ENCODE peak calls at places on chromosomes 6 and 20, in nine cellular contexts. L, R, W, D, S, C, U, G and V are unnamed samples.

GRCh38 chr20:12166053-12166717 is 248.5 kb downstream of the BTBD3 start:
- DNase-seq in L (no peak), R (no peak), W (peak; percentile 83), D (peak; percentile 57), S (no peak), C (no peak), U (peak; percentile 33), G (no peak), V (peak; percentile 72)

GRCh38 chr20:22248052-22248667 is 336.2 kb downstream of the FOXA2 start:
- DNase-seq in L (no peak), R (no peak), W (peak; percentile 43), D (no peak), S (no peak), C (peak; percentile 57), U (no peak), G (no peak), V (no peak)

GRCh38 chr6:147060636-147061035 is 143.6 kb upstream of the STXBP5 start:
- DNase-seq in L (no peak), R (no peak), W (no peak), D (no peak), S (no peak), C (no peak), U (no peak), G (no peak), V (no peak)

GRCh38 chr6:106486236-106486635 is 125.7 kb downstream of the CRYBG1 start:
- DNase-seq in L (no peak), R (no peak), W (no peak), D (no peak), S (no peak), C (no peak), U (no peak), G (no peak), V (no peak)

GRCh38 chr6:10505529-10505928 is 15.6 kb upstream of the GCNT2 start:
- DNase-seq in L (no peak), R (no peak), W (no peak), D (no peak), S (no peak), C (no peak), U (no peak), G (no peak), V (no peak)

GRCh38 chr6:46948699-46949098 is 27.0 kb upstream of the ADGRF5 start:
- DNase-seq in L (no peak), R (no peak), W (no peak), D (peak; percentile 16), S (no peak), C (peak; percentile 18), U (no peak), G (no peak), V (no peak)

GRCh38 chr6:2353412-2354137 is 108.2 kb upstream of the GMDS start:
- DNase-seq in L (peak; percentile 67), R (no peak), W (peak; percentile 90), D (peak; percentile 75), S (peak; percentile 12), C (peak; percentile 72), U (peak; percentile 83), G (no peak), V (peak; percentile 82)

GRCh38 chr6:37622639-37623038 is 75.0 kb downstream of the MDGA1 start:
- DNase-seq in L (no peak), R (no peak), W (peak; percentile 20), D (no peak), S (no peak), C (no peak), U (no peak), G (no peak), V (no peak)

GRCh38 chr20:54106162-54106561 is 35.8 kb upstream of the BCAS1 start:
- DNase-seq in L (no peak), R (no peak), W (no peak), D (no peak), S (no peak), C (no peak), U (no peak), G (no peak), V (no peak)

GRCh38 chr6:15786846-15787245 is 124.0 kb upstream of the DTNBP1 start:
- DNase-seq in L (no peak), R (no peak), W (no peak), D (no peak), S (no peak), C (no peak), U (no peak), G (no peak), V (no peak)

GRCh38 chr6:44701038-44701636 is 313.6 kb downstream of the CDC5L start:
- DNase-seq in L (no peak), R (no peak), W (no peak), D (no peak), S (no peak), C (peak; percentile 61), U (no peak), G (no peak), V (no peak)

GRCh38 chr20:33233129-33233774 is 2.5 kb upstream of the BPIFA1 start:
- DNase-seq in L (no peak), R (no peak), W (no peak), D (no peak), S (no peak), C (peak; percentile 55), U (no peak), G (no peak), V (no peak)

GRCh38 chr6:20211037-20211940 is 980 bp downstream of the MBOAT1 start:
- DNase-seq in L (no peak), R (no peak), W (peak; percentile 86), D (no peak), S (no peak), C (peak; percentile 87), U (peak; percentile 71), G (no peak), V (peak; percentile 16)

GRCh38 chr20:32052090-32052791 is at the start of gene HCK:
- DNase-seq in L (peak; percentile 56), R (peak; percentile 78), W (no peak), D (no peak), S (no peak), C (no peak), U (no peak), G (peak; percentile 82), V (no peak)

GRCh38 chr6:113147544-113147943 is 709.6 kb upstream of the MARCKS start:
- DNase-seq in L (no peak), R (no peak), W (no peak), D (no peak), S (no peak), C (no peak), U (no peak), G (no peak), V (no peak)

GRCh38 chr6:168217880-168218537 is 101.6 kb downstream of the DACT2 start:
- DNase-seq in L (no peak), R (no peak), W (no peak), D (no peak), S (no peak), C (no peak), U (no peak), G (no peak), V (no peak)

GRCh38 chr20:4130404-4131189 is 115.2 kb upstream of the RNF24 start:
- DNase-seq in L (no peak), R (no peak), W (peak; percentile 90), D (no peak), S (no peak), C (no peak), U (no peak), G (no peak), V (no peak)

GRCh38 chr6:160102956-160103824 is 18.4 kb upstream of the SLC22A1 start:
- DNase-seq in L (peak; percentile 63), R (peak; percentile 46), W (peak; percentile 43), D (no peak), S (no peak), C (peak; percentile 77), U (peak; percentile 51), G (no peak), V (no peak)

GRCh38 chr20:45174434-45175364 is at the start of gene PI3:
- DNase-seq in L (no peak), R (peak; percentile 81), W (peak; percentile 99), D (no peak), S (no peak), C (no peak), U (peak; percentile 78), G (peak; percentile 76), V (no peak)

GRCh38 chr6:166781331-166781730 is 154.3 kb upstream of the RPS6KA2 start:
- DNase-seq in L (no peak), R (no peak), W (no peak), D (no peak), S (no peak), C (no peak), U (no peak), G (no peak), V (no peak)
- H3K4me3 ChIP-seq in L (no peak overlapping the region), R (no peak overlapping the region), W (no peak overlapping the region), D (no peak overlapping the region), S (no peak overlapping the region), C (no peak overlapping the region), U (no peak overlapping the region), G (no peak overlapping the region), V (no peak overlapping the region)

DNA sequence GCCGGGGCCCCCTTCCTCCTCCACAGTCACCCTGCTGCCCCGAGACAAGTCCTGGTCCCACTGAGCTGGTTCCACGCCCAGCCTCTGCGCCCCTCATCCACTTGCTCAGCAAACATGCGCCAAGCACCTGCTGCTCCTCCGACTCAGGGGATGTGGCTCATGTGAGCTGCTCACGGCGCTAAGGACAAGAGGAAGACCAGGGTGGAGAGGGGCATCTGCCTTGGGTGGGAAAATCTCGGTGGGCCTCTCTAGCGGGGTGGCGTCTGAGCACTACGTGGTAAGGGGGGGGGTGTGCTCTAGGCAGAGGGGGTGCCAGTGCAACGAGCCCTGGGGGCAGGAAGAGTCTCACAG is 4.5 kb downstream of the LAMA5 start:
- DNase-seq in L (no peak), R (no peak), W (no peak), D (peak; percentile 16), S (no peak), C (no peak), U (no peak), G (no peak), V (no peak)
- H3K4me1 ChIP-seq in L (peaks cover 6% of the 10 kb centered on the region), R (peaks cover 66% of the 10 kb centered on the region), W (peaks cover 79% of the 10 kb centered on the region), D (peaks cover under 1% of the 10 kb centered on the region), S (peaks cover 10% of the 10 kb centered on the region), C (peaks cover 12% of the 10 kb centered on the region), U (peaks cover 8% of the 10 kb centered on the region), G (peaks cover 85% of the 10 kb centered on the region), V (peaks cover 85% of the 10 kb centered on the region)

GRCh38 chr6:103124471-103124870 is 1731.0 kb downstream of the GRIK2 start:
- DNase-seq in L (no peak), R (no peak), W (no peak), D (no peak), S (no peak), C (no peak), U (no peak), G (no peak), V (no peak)
- H3K4me3 ChIP-seq in L (no peak overlapping the region), R (no peak overlapping the region), W (no peak overlapping the region), D (no peak overlapping the region), S (no peak overlapping the region), C (no peak overlapping the region), U (no peak overlapping the region), G (no peak overlapping the region), V (no peak overlapping the region)

DNA sequence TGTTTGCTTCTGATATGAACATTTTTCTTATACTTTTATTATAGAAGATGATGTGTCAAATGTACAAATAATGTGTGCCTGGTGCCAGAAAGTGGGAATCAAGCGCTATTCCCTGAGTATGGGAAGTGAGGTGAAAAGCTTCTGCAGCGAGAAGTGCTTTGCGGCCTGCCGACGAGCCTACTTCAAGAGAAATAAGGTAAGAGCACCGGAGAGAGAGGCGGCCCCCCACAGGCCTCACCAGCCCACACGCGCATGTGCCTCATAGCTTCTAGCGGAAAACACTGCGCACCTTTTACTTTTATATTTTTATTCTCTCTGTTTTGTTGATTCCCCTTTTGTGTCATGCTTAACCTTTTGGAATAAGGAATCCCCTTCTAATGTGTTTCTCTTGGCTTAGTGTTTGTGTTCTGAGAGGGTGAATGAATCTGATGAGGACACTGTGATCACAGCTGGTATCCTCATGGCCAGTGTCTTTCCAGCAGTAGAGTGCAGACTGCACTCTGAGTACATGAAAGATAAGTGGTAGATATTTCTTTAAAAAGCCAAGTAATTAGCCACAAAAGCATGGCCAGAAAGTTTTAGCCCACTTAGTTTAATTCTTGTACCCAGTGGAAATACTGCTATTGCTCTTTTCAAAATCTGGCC is 43.6 kb downstream of the SOBP start:
- DNase-seq in L (no peak), R (no peak), W (no peak), D (no peak), S (no peak), C (no peak), U (no peak), G (no peak), V (no peak)
- H3K4me1 ChIP-seq in L (peaks cover under 1% of the 10 kb centered on the region), R (no peaks in the 10 kb centered on the region), W (no peaks in the 10 kb centered on the region), D (peaks cover 3% of the 10 kb centered on the region), S (no peaks in the 10 kb centered on the region), C (no peaks in the 10 kb centered on the region), U (no peaks in the 10 kb centered on the region), G (peaks cover 10% of the 10 kb centered on the region), V (no peaks in the 10 kb centered on the region)